ENCODE peak calls at places on chromosomes 2 and 18, in six cellular contexts. O, L, S, U, K and H are unnamed samples.

GRCh38 chr2:207502799-207503198 is 27.0 kb upstream of the CREB1 start:
- DNase-seq in O (no peak), L (no peak), S (no peak), U (no peak), K (no peak), H (no peak)

GRCh38 chr2:177254433-177255226 is 9.9 kb downstream of the NFE2L2 start:
- DNase-seq in O (no peak), L (no peak), S (no peak), U (peak; percentile 24), K (peak; percentile 77), H (peak; percentile 64)

GRCh38 chr18:7958897-7959146 is 391.7 kb downstream of the PTPRM start:
- DNase-seq in O (no peak), L (no peak), S (no peak), U (no peak), K (no peak), H (no peak)

GRCh38 chr2:24076849-24077534 is 866 bp upstream of the SF3B6 start:
- DNase-seq in O (no peak), L (no peak), S (no peak), U (peak; percentile 19), K (peak; percentile 73), H (peak; percentile 59)

GRCh38 chr2:191463790-191464189 is 214.1 kb upstream of the NABP1 start:
- DNase-seq in O (no peak), L (no peak), S (no peak), U (no peak), K (no peak), H (no peak)

GRCh38 chr2:20509766-20510490 is 63.1 kb downstream of the RHOB start:
- DNase-seq in O (no peak), L (peak; percentile 70), S (peak; percentile 18), U (no peak), K (peak; percentile 82), H (peak; percentile 92)

GRCh38 chr2:186940463-186940862 is 91.5 kb upstream of the ZSWIM2 start:
- DNase-seq in O (no peak), L (no peak), S (no peak), U (no peak), K (no peak), H (no peak)

GRCh38 chr18:1147616-1148184 is 243.0 kb downstream of the ADCYAP1 start:
- DNase-seq in O (no peak), L (no peak), S (no peak), U (no peak), K (no peak), H (no peak)

GRCh38 chr2:15940661-15941482 is 522 bp downstream of the MYCN start:
- DNase-seq in O (no peak), L (no peak), S (no peak), U (no peak), K (no peak), H (peak; percentile 58)

GRCh38 chr2:46010925-46011490 is 286.2 kb upstream of the EPAS1 start:
- DNase-seq in O (no peak), L (peak; percentile 25), S (no peak), U (no peak), K (peak; percentile 57), H (peak; percentile 49)

GRCh38 chr2:12045864-12046291 is 299.4 kb downstream of the LPIN1 start:
- DNase-seq in O (no peak), L (no peak), S (no peak), U (no peak), K (no peak), H (no peak)

GRCh38 chr2:23566236-23567142 is 181.5 kb downstream of the KLHL29 start:
- DNase-seq in O (no peak), L (peak; percentile 47), S (no peak), U (peak; percentile 31), K (no peak), H (peak; percentile 72)

GRCh38 chr18:51778115-51778514 is 561.9 kb upstream of the DCC start:
- DNase-seq in O (no peak), L (no peak), S (no peak), U (no peak), K (no peak), H (no peak)

GRCh38 chr18:33923980-33924379 is 300.7 kb downstream of the NOL4 start:
- DNase-seq in O (no peak), L (no peak), S (no peak), U (no peak), K (no peak), H (peak; percentile 32)

GRCh38 chr2:151682459-151683003 is 51.7 kb downstream of the NEB start:
- DNase-seq in O (no peak), L (no peak), S (no peak), U (no peak), K (no peak), H (no peak)

GRCh38 chr2:9206991-9207640 is 504 bp downstream of the ASAP2 start:
- DNase-seq in O (no peak), L (no peak), S (peak; percentile 14), U (peak; percentile 8), K (no peak), H (peak; percentile 69)

GRCh38 chr2:23789012-23789411 is 137.9 kb downstream of the ATAD2B start:
- DNase-seq in O (no peak), L (no peak), S (no peak), U (no peak), K (peak; percentile 37), H (no peak)

GRCh38 chr2:233429175-233429897 is 75.0 kb downstream of the DGKD start:
- DNase-seq in O (no peak), L (no peak), S (no peak), U (no peak), K (no peak), H (no peak)

GRCh38 chr18:64002581-64002980 is 32.7 kb downstream of the SERPINB8 start:
- DNase-seq in O (no peak), L (no peak), S (no peak), U (no peak), K (no peak), H (no peak)

GRCh38 chr18:58682429-58683069 is 11.3 kb downstream of the MALT1 start:
- DNase-seq in O (peak; percentile 58), L (no peak), S (peak; percentile 6), U (no peak), K (peak; percentile 73), H (peak; percentile 55)

GRCh38 chr2:207831569-207832248 is 62.0 kb upstream of the FZD5 start:
- DNase-seq in O (no peak), L (no peak), S (no peak), U (no peak), K (no peak), H (no peak)

GRCh38 chr18:69838620-69839411 is 108.9 kb downstream of the CD226 start:
- DNase-seq in O (no peak), L (peak; percentile 34), S (no peak), U (peak; percentile 18), K (no peak), H (peak; percentile 4)

GRCh38 chr2:201707753-201708152 is 9.3 kb upstream of the MPP4 start:
- DNase-seq in O (no peak), L (no peak), S (no peak), U (no peak), K (no peak), H (no peak)

GRCh38 chr2:222797308-222797707 is 63.5 kb upstream of the ACSL3 start:
- DNase-seq in O (no peak), L (no peak), S (no peak), U (no peak), K (no peak), H (peak; percentile 13)

GRCh38 chr2:3288455-3289163 is 89.0 kb downstream of the EIPR1 start:
- DNase-seq in O (no peak), L (no peak), S (no peak), U (no peak), K (no peak), H (peak; percentile 29)

GRCh38 chr2:148569221-148569620 is 75.3 kb upstream of the EPC2 start:
- DNase-seq in O (no peak), L (no peak), S (no peak), U (no peak), K (no peak), H (no peak)

GRCh38 chr2:238155761-238156694 is 2.7 kb upstream of the ERFE start:
- DNase-seq in O (no peak), L (no peak), S (no peak), U (no peak), K (no peak), H (no peak)

GRCh38 chr2:109253216-109253615 is 124.2 kb downstream of the SH3RF3 start:
- DNase-seq in O (no peak), L (no peak), S (no peak), U (no peak), K (no peak), H (peak; percentile 81)

GRCh38 chr2:176648691-176649297 is 379.6 kb downstream of the MTX2 start:
- DNase-seq in O (no peak), L (no peak), S (no peak), U (no peak), K (no peak), H (no peak)

GRCh38 chr2:2007551-2008501 is 263.5 kb upstream of the PXDN start:
- DNase-seq in O (no peak), L (no peak), S (no peak), U (no peak), K (no peak), H (no peak)

GRCh38 chr18:36127866-36128845 is 984 bp downstream of the SLC39A6 start:
- DNase-seq in O (no peak), L (no peak), S (no peak), U (peak; percentile 28), K (peak; percentile 46), H (peak; percentile 58)

GRCh38 chr2:160491922-160492371 is 1.7 kb downstream of the RBMS1 start:
- DNase-seq in O (no peak), L (no peak), S (no peak), U (no peak), K (peak; percentile 38), H (peak; percentile 58)

GRCh38 chr2:132479140-132479539 is 62.5 kb downstream of the GPR39 start:
- DNase-seq in O (no peak), L (no peak), S (no peak), U (no peak), K (no peak), H (no peak)

GRCh38 chr2:58571181-58571852 is 330.2 kb upstream of the FANCL start:
- DNase-seq in O (peak; percentile 30), L (peak; percentile 27), S (peak; percentile 16), U (peak; percentile 3), K (peak; percentile 83), H (peak; percentile 82)

GRCh38 chr18:74796928-74797576 is 199.4 kb downstream of the ZNF407 start:
- DNase-seq in O (no peak), L (no peak), S (no peak), U (no peak), K (peak; percentile 24), H (peak; percentile 29)

GRCh38 chr2:2540406-2540805 is 209.3 kb upstream of the MYT1L start:
- DNase-seq in O (no peak), L (no peak), S (no peak), U (no peak), K (no peak), H (no peak)

GRCh38 chr2:131105950-131106801 is 1.0 kb downstream of the PLEKHB2 start:
- DNase-seq in O (no peak), L (no peak), S (peak; percentile 8), U (peak; percentile 47), K (peak; percentile 67), H (peak; percentile 63)

GRCh38 chr18:12460874-12461273 is 53.1 kb downstream of the PRELID3A start:
- DNase-seq in O (peak; percentile 4), L (no peak), S (no peak), U (no peak), K (peak; percentile 64), H (peak; percentile 40)